ENCODE peak calls at places on chromosomes 16 and 17, in six cellular contexts. O is T-helper 1 cell; F is AML-193; C is activated CD4-positive, alpha-beta T cell treated with anti-CD3 and anti-CD28 coated beads for 4 hours; H is cardiac fibroblast; J is H54. S is an unnamed sample.

GRCh38 chr16:27726621-27727275 is 176.8 kb downstream of the KATNIP start:
- DNase-seq in O (no peak), F (no peak), C (no peak), H (peak), J (peak), S (peak)

GRCh38 chr17:15969463-15969862 is 24.5 kb downstream of the ADORA2B start:
- DNase-seq in O (no peak), F (no peak), C (no peak), H (no peak), J (no peak), S (no peak)

GRCh38 chr16:47258874-47259461 is 115.2 kb upstream of the NETO2 start:
- DNase-seq in O (no peak), F (peak), C (no peak), H (peak), J (peak), S (no peak)

GRCh38 chr17:39755550-39756375 is 18.0 kb downstream of the GRB7 start:
- DNase-seq in O (peak), F (no peak), C (peak), H (no peak), J (no peak), S (no peak)

GRCh38 chr17:65523411-65523810 is 38.0 kb downstream of the AXIN2 start:
- DNase-seq in O (no peak), F (no peak), C (no peak), H (no peak), J (no peak), S (peak)

GRCh38 chr17:61405686-61406542 is 6.3 kb downstream of the TBX2 start:
- DNase-seq in O (no peak), F (no peak), C (no peak), H (no peak), J (no peak), S (no peak)

GRCh38 chr17:80169784-80170500 is at the start of gene CARD14:
- DNase-seq in O (no peak), F (no peak), C (no peak), H (no peak), J (no peak), S (no peak)

GRCh38 chr17:13970531-13970930 is 98.8 kb upstream of the COX10 start:
- DNase-seq in O (no peak), F (no peak), C (no peak), H (no peak), J (no peak), S (no peak)

GRCh38 chr17:2435852-2436251 is 35.0 kb upstream of the MNT start:
- DNase-seq in O (no peak), F (no peak), C (no peak), H (no peak), J (no peak), S (no peak)

GRCh38 chr17:49433000-49433694 is 18.5 kb upstream of the PHB1 start:
- DNase-seq in O (no peak), F (no peak), C (no peak), H (no peak), J (no peak), S (no peak)

GRCh38 chr16:77732241-77732946 is 10.1 kb downstream of the NUDT7 start:
- DNase-seq in O (no peak), F (no peak), C (no peak), H (peak), J (no peak), S (peak)

GRCh38 chr17:29112780-29113295 is 67.4 kb downstream of the MYO18A start:
- DNase-seq in O (no peak), F (no peak), C (no peak), H (peak), J (no peak), S (peak)

GRCh38 chr17:27576429-27577123 is 54.4 kb upstream of the LGALS9 start:
- DNase-seq in O (no peak), F (no peak), C (no peak), H (no peak), J (no peak), S (no peak)

GRCh38 chr16:24748242-24748641 is 18.8 kb downstream of the TNRC6A start:
- DNase-seq in O (no peak), F (peak), C (peak), H (peak), J (peak), S (peak)

GRCh38 chr17:42389135-42389417 is 834 bp upstream of the STAT3 start:
- DNase-seq in O (no peak), F (no peak), C (no peak), H (no peak), J (no peak), S (no peak)

GRCh38 chr16:86195863-86196630 is 297.1 kb downstream of the IRF8 start:
- DNase-seq in O (no peak), F (no peak), C (no peak), H (peak), J (no peak), S (no peak)

GRCh38 chr17:32157225-32157624 is 14.9 kb downstream of the RHOT1 start:
- DNase-seq in O (no peak), F (no peak), C (no peak), H (peak), J (no peak), S (peak)

GRCh38 chr17:7063518-7064094 is 16.4 kb downstream of the CLEC10A start:
- DNase-seq in O (no peak), F (no peak), C (no peak), H (no peak), J (no peak), S (peak)

GRCh38 chr16:54282202-54282922 is 4.2 kb downstream of the IRX3 start:
- DNase-seq in O (no peak), F (no peak), C (no peak), H (peak), J (no peak), S (no peak)

GRCh38 chr17:48025904-48026502 is 11.6 kb downstream of the COPZ2 start:
- DNase-seq in O (no peak), F (no peak), C (no peak), H (no peak), J (no peak), S (no peak)

GRCh38 chr17:48499743-48500434 is 30.9 kb downstream of the HOXB1 start:
- DNase-seq in O (no peak), F (no peak), C (no peak), H (no peak), J (no peak), S (no peak)

GRCh38 chr16:57988929-57989328 is 11.5 kb downstream of the ZNF319 start:
- DNase-seq in O (no peak), F (no peak), C (no peak), H (no peak), J (no peak), S (no peak)

GRCh38 chr16:82038941-82039340 is 3.9 kb downstream of the HSD17B2 start:
- DNase-seq in O (no peak), F (no peak), C (no peak), H (no peak), J (no peak), S (no peak)

GRCh38 chr17:28684963-28685362 is 23.0 kb downstream of the SUPT6H start:
- DNase-seq in O (no peak), F (no peak), C (no peak), H (peak), J (no peak), S (no peak)